ENCODE peak calls at places on chromosomes 5 and 9, in four cellular contexts. A is astrocyte of the cerebellum, B is suprapubic skin, N is cardiac muscle cell. F is an unnamed sample.

GRCh38 chr9:124480621-124480981 is 26.6 kb downstream of the NR5A1 start:
- DNase-seq in A (no peak), B (no peak), N (peak; percentile 31), F (no peak)

GRCh38 chr5:149210229-149210628 is 61.4 kb upstream of the AFAP1L1 start:
- DNase-seq in A (peak; percentile 16), B (no peak), N (peak; percentile 8), F (no peak)

GRCh38 chr9:127790094-127790855 is 4.4 kb downstream of the CDK9 start:
- DNase-seq in A (no peak), B (no peak), N (no peak), F (no peak)

GRCh38 chr9:87406545-87407166 is 91.0 kb upstream of the DAPK1 start:
- DNase-seq in A (no peak), B (no peak), N (no peak), F (no peak)

GRCh38 chr9:93964685-93965084 is 9.5 kb upstream of the BARX1 start:
- DNase-seq in A (no peak), B (peak; percentile 29), N (no peak), F (no peak)

GRCh38 chr5:111461261-111461671 is 51.1 kb downstream of the STARD4 start:
- DNase-seq in A (no peak), B (no peak), N (peak; percentile 66), F (no peak)

GRCh38 chr9:69801994-69802393 is 18.6 kb upstream of the CFAP95 start:
- DNase-seq in A (no peak), B (no peak), N (peak; percentile 9), F (no peak)

GRCh38 chr9:87812375-87813118 is 70.1 kb upstream of the SPATA31E1 start:
- DNase-seq in A (no peak), B (no peak), N (peak; percentile 81), F (peak; percentile 36)

GRCh38 chr9:16485575-16486321 is 384.7 kb downstream of the BNC2 start:
- DNase-seq in A (no peak), B (no peak), N (no peak), F (no peak)

GRCh38 chr9:93496285-93496684 is 42.9 kb upstream of the FAM120AOS start:
- DNase-seq in A (no peak), B (no peak), N (no peak), F (no peak)

GRCh38 chr9:137578518-137579258 is at the start of gene DPH7:
- DNase-seq in A (peak; percentile 57), B (peak; percentile 96), N (peak; percentile 95), F (peak; percentile 98)

GRCh38 chr9:117737721-117738226 is 33.6 kb downstream of the TLR4 start:
- DNase-seq in A (no peak), B (no peak), N (no peak), F (no peak)

GRCh38 chr5:112793201-112793600 is 55.5 kb downstream of the APC start:
- DNase-seq in A (no peak), B (no peak), N (no peak), F (no peak)

GRCh38 chr5:154829589-154830218 is 20.7 kb downstream of the FAXDC2 start:
- DNase-seq in A (no peak), B (no peak), N (no peak), F (no peak)

GRCh38 chr5:131617140-131617822 is 17.7 kb downstream of the RAPGEF6 start:
- DNase-seq in A (no peak), B (no peak), N (no peak), F (no peak)

DNA sequence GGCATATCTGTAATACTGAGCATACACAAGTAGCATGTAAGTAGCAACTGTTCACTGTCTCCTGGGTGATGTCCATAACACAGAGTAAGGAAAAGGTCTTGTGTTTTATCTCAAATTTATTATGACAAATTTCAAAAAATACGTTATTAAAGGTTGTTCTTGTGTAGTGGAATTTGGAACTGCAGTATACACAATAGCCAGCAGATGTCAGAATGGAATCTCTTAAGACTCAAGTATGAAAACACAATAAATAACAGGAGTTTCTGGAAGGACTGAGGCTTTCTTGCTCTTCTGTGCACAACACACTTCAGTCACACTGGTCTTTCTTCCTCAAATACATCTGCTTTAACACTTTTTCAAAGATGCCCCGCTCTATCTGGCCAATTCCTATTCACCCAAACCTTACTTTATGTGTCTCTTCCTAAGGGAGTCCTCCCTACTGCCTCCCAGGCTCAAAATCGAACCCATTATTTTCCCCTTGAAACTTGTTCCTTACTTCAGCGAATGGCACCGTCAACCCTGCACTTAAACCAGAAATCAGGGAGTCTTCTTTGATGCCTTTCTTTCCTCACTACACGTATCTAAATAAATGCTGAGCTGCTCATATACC is 6.5 kb upstream of the FBXO10 start:
- DNase-seq in A (peak; percentile 62), B (no peak), N (peak; percentile 81), F (no peak)
- TF ChIP-seq CTCF in A (peak; percentile 55), B (peak; percentile 31), N (peak; percentile 73), F (peak; percentile 72)

GRCh38 chr5:174312270-174312617 is 266.7 kb downstream of the NSG2 start:
- DNase-seq in A (no peak), B (peak; percentile 68), N (no peak), F (no peak)
- TF ChIP-seq CTCF in A (no peak), B (no peak), N (no peak), F (no peak)

GRCh38 chr5:72107874-72108199 is 562 bp downstream of the MAP1B start:
- DNase-seq in A (no peak), B (no peak), N (no peak), F (no peak)

GRCh38 chr5:72108200-72109050 is 1.1 kb downstream of the MAP1B start:
- DNase-seq in A (no peak), B (peak; percentile 87), N (peak; percentile 78), F (peak; percentile 88)

GRCh38 chr5:72110401-72111013 is 3.2 kb downstream of the MAP1B start:
- DNase-seq in A (no peak), B (no peak), N (peak; percentile 45), F (no peak)

GRCh38 chr5:72109051-72109411 is 1.8 kb downstream of the MAP1B start:
- DNase-seq in A (no peak), B (no peak), N (no peak), F (no peak)

DNA sequence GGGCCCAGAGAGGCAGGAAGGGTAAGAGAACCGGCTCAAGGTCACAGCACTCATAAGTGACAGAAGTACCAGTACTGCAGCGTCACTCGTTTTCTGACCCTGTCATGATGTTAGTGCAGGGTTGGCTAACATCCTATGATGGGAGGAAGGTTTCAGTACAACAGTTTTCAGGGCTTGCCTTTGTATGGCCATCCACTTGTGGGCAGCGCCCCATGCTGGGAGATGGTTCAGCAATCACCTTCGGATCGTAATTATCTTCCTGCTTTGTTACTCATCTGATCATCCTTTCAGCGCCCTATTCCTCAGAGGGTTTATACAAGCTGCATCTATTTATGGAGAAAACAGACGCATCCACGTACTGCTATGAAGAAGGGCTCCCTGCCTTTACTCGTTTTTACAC is 2.4 kb downstream of the MAP1B start:
- DNase-seq in A (no peak), B (no peak), N (peak; percentile 48), F (no peak)
- TF ChIP-seq CTCF in A (no peak), B (no peak), N (peak; percentile 18), F (peak; percentile 32)

GRCh38 chr5:157473383-157474370 is 13.7 kb downstream of the NIPAL4 start:
- DNase-seq in A (no peak), B (no peak), N (no peak), F (no peak)
- TF ChIP-seq CTCF in A (peak; percentile 29), B (no peak), N (no peak), F (no peak)

GRCh38 chr5:141196363-141196762 is 3.1 kb upstream of the PCDHB11 start:
- DNase-seq in A (no peak), B (no peak), N (no peak), F (no peak)

DNA sequence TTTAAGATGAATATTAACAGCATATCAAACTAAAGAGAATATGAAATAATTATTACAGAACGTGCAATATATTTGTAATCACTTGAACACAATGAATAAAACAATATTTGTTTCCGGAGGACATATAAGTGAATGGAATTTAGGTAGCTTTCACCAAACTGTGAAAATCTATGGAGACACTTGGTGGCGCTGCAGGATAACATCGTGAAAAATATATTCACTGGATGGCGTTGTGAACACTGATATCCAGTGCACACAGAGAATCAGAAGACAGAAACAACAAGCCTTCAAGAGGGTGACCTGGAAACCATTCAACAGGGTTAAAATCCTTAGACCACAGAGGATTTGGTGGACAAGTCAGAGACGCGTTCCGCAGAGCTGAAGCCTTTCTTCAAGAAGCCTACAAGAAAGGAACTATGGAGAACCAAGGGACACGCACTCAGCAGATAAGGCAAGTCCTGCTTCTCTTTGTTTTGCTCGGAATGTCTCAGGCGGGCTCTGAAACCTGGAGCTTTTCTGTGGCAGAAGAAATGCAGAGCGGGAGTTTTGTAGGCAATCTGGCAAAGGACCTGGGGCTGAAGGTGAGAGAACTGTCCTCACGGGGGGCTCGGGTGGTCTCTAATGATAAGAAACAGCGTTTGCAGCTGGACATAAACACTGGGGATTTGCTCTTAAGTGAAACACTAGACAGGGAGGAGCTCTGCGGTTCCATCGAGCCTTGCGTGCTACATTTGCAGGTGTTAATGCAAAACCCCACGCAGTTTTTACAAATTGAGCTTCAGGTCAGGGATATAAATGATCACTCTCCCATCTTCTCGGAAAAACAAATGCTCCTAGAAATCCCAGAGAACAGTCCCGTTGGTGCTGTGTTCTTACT is at the start of gene PCDHB11:
- DNase-seq in A (no peak), B (no peak), N (no peak), F (no peak)
- TF ChIP-seq CTCF in A (no peak), B (no peak), N (no peak), F (no peak)

F was measured in osteocyte.